ENCODE peak calls at places on chromosomes 3 and 15, in four cellular contexts. Q, X, R and N are unnamed samples.

GRCh38 chr3:58463181-58463941 is 28.5 kb upstream of the KCTD6 start:
- DNase-seq in X (peak; percentile 78), R (peak; percentile 89), Q (peak; percentile 56), N (no peak)

GRCh38 chr15:83904107-83904720 is 250.3 kb downstream of the ADAMTSL3 start:
- DNase-seq in R (peak; percentile 96), Q (no peak), X (no peak), N (no peak)

GRCh38 chr3:86792316-86792715 is 198.6 kb downstream of the VGLL3 start:
- DNase-seq in Q (no peak), R (peak; percentile 70), X (no peak), N (no peak)

GRCh38 chr3:135736740-135737139 is 228.8 kb upstream of the PPP2R3A start:
- DNase-seq in R (no peak), X (no peak), Q (peak; percentile 43), N (no peak)

GRCh38 chr3:57518276-57518914 is 25.7 kb downstream of the DNAH12 start:
- DNase-seq in X (no peak), R (peak; percentile 74), Q (no peak), N (no peak)

GRCh38 chr3:77526573-77526972 is 486.7 kb downstream of the ROBO2 start:
- DNase-seq in X (no peak), R (no peak), Q (no peak), N (no peak)

GRCh38 chr3:189502256-189502655 is 128.9 kb upstream of the TP63 start:
- DNase-seq in X (no peak), R (no peak), Q (no peak), N (no peak)

GRCh38 chr3:5095879-5096278 is 26.2 kb upstream of the ARL8B start:
- DNase-seq in X (peak; percentile 39), Q (no peak), R (peak; percentile 23), N (no peak)

GRCh38 chr3:72888546-72889309 is 882 bp downstream of the GXYLT2 start:
- DNase-seq in Q (no peak), R (peak; percentile 57), X (no peak), N (peak; percentile 4)

GRCh38 chr15:66886241-66886675 is 179.1 kb upstream of the SMAD3 start:
- DNase-seq in R (no peak), X (no peak), Q (no peak), N (no peak)

GRCh38 chr3:129403450-129403849 is 25.0 kb downstream of the EFCAB12 start:
- DNase-seq in R (no peak), Q (no peak), X (no peak), N (no peak)

GRCh38 chr3:137930976-137931375 is 79.0 kb upstream of the CLDN18 start:
- DNase-seq in R (no peak), Q (no peak), X (no peak), N (no peak)

GRCh38 chr15:73991260-73991659 is 835 bp downstream of the STOML1 start:
- DNase-seq in R (no peak), X (no peak), Q (no peak), N (no peak)

GRCh38 chr3:171528102-171528501 is 67.9 kb upstream of the TNIK start:
- DNase-seq in R (peak; percentile 80), Q (no peak), X (no peak), N (no peak)